ENCODE peak calls at places on chromosomes 3 and 15, in seven cellular contexts. One of them, this sample, is unnamed.

GRCh38 chr15:23422946-23423708 is 23.9 kb downstream of the GOLGA6L2 start:
- DNase-seq in NCI-H524: no peak
- DNase-seq in hypothalamus: no peak
- DNase-seq in left ventricle myocardium inferior: no peak
- DNase-seq in EL: peak
- DNase-seq in CD8-positive, alpha-beta T cell: no peak
- DNase-seq in stimulated activated CD4-positive, alpha-beta T cell treated with anti-CD3 and anti-CD28 coated beads, Interleukin-4, amount 100 ng/mL, for 48 hours: no peak
- DNase-seq in this sample: no peak

GRCh38 chr3:99484871-99485270 is 153.5 kb upstream of the COL8A1 start:
- DNase-seq in CD8-positive, alpha-beta T cell: no peak
- DNase-seq in stimulated activated CD4-positive, alpha-beta T cell treated with anti-CD3 and anti-CD28 coated beads, Interleukin-4, amount 100 ng/mL, for 48 hours: no peak
- DNase-seq in NCI-H524: no peak
- DNase-seq in EL: peak
- DNase-seq in left ventricle myocardium inferior: no peak
- DNase-seq in hypothalamus: no peak
- DNase-seq in this sample: no peak

GRCh38 chr15:71443538-71443937 is 328.3 kb downstream of the THSD4 start:
- DNase-seq in EL: peak
- DNase-seq in NCI-H524: peak
- DNase-seq in CD8-positive, alpha-beta T cell: peak
- DNase-seq in hypothalamus: peak
- DNase-seq in stimulated activated CD4-positive, alpha-beta T cell treated with anti-CD3 and anti-CD28 coated beads, Interleukin-4, amount 100 ng/mL, for 48 hours: peak
- DNase-seq in left ventricle myocardium inferior: peak
- DNase-seq in this sample: no peak

GRCh38 chr3:4601926-4602325 is 108.8 kb downstream of the ITPR1 start:
- DNase-seq in EL: no peak
- DNase-seq in CD8-positive, alpha-beta T cell: no peak
- DNase-seq in NCI-H524: no peak
- DNase-seq in hypothalamus: no peak
- DNase-seq in stimulated activated CD4-positive, alpha-beta T cell treated with anti-CD3 and anti-CD28 coated beads, Interleukin-4, amount 100 ng/mL, for 48 hours: no peak
- DNase-seq in left ventricle myocardium inferior: no peak
- DNase-seq in this sample: no peak

GRCh38 chr3:61564405-61565059 is 3.2 kb downstream of the PTPRG start:
- DNase-seq in stimulated activated CD4-positive, alpha-beta T cell treated with anti-CD3 and anti-CD28 coated beads, Interleukin-4, amount 100 ng/mL, for 48 hours: no peak
- DNase-seq in CD8-positive, alpha-beta T cell: no peak
- DNase-seq in EL: peak
- DNase-seq in hypothalamus: peak
- DNase-seq in NCI-H524: peak
- DNase-seq in left ventricle myocardium inferior: peak
- DNase-seq in this sample: peak

GRCh38 chr15:82062479-82062878 is 16.7 kb upstream of the MEX3B start:
- DNase-seq in left ventricle myocardium inferior: no peak
- DNase-seq in NCI-H524: no peak
- DNase-seq in stimulated activated CD4-positive, alpha-beta T cell treated with anti-CD3 and anti-CD28 coated beads, Interleukin-4, amount 100 ng/mL, for 48 hours: no peak
- DNase-seq in hypothalamus: no peak
- DNase-seq in CD8-positive, alpha-beta T cell: no peak
- DNase-seq in EL: no peak
- DNase-seq in this sample: no peak

GRCh38 chr3:195532858-195533257 is 10.3 kb downstream of the PPP1R2 start:
- DNase-seq in NCI-H524: no peak
- DNase-seq in CD8-positive, alpha-beta T cell: no peak
- DNase-seq in left ventricle myocardium inferior: no peak
- DNase-seq in stimulated activated CD4-positive, alpha-beta T cell treated with anti-CD3 and anti-CD28 coated beads, Interleukin-4, amount 100 ng/mL, for 48 hours: no peak
- DNase-seq in hypothalamus: no peak
- DNase-seq in EL: no peak
- DNase-seq in this sample: no peak

GRCh38 chr15:88834211-88834812 is 31.1 kb downstream of the ACAN start:
- DNase-seq in EL: peak
- DNase-seq in CD8-positive, alpha-beta T cell: peak
- DNase-seq in left ventricle myocardium inferior: peak
- DNase-seq in NCI-H524: no peak
- DNase-seq in hypothalamus: peak
- DNase-seq in stimulated activated CD4-positive, alpha-beta T cell treated with anti-CD3 and anti-CD28 coated beads, Interleukin-4, amount 100 ng/mL, for 48 hours: no peak
- DNase-seq in this sample: peak

GRCh38 chr15:93029613-93030429 is 59.2 kb downstream of the RGMA start:
- DNase-seq in EL: peak
- DNase-seq in stimulated activated CD4-positive, alpha-beta T cell treated with anti-CD3 and anti-CD28 coated beads, Interleukin-4, amount 100 ng/mL, for 48 hours: no peak
- DNase-seq in NCI-H524: no peak
- DNase-seq in hypothalamus: no peak
- DNase-seq in left ventricle myocardium inferior: no peak
- DNase-seq in CD8-positive, alpha-beta T cell: no peak
- DNase-seq in this sample: no peak

GRCh38 chr15:70100495-70101331 is 3.0 kb upstream of the TLE3 start:
- DNase-seq in left ventricle myocardium inferior: peak
- DNase-seq in EL: peak
- DNase-seq in CD8-positive, alpha-beta T cell: peak
- DNase-seq in stimulated activated CD4-positive, alpha-beta T cell treated with anti-CD3 and anti-CD28 coated beads, Interleukin-4, amount 100 ng/mL, for 48 hours: peak
- DNase-seq in hypothalamus: no peak
- DNase-seq in NCI-H524: peak
- DNase-seq in this sample: peak

GRCh38 chr3:192188218-192188835 is 539.0 kb downstream of the FGF12 start:
- DNase-seq in hypothalamus: peak
- DNase-seq in NCI-H524: peak
- DNase-seq in EL: peak
- DNase-seq in left ventricle myocardium inferior: peak
- DNase-seq in CD8-positive, alpha-beta T cell: peak
- DNase-seq in stimulated activated CD4-positive, alpha-beta T cell treated with anti-CD3 and anti-CD28 coated beads, Interleukin-4, amount 100 ng/mL, for 48 hours: peak
- DNase-seq in this sample: peak

GRCh38 chr3:64686446-64686908 is 1.3 kb downstream of the ADAMTS9 start:
- DNase-seq in NCI-H524: no peak
- DNase-seq in EL: peak
- DNase-seq in hypothalamus: no peak
- DNase-seq in left ventricle myocardium inferior: no peak
- DNase-seq in stimulated activated CD4-positive, alpha-beta T cell treated with anti-CD3 and anti-CD28 coated beads, Interleukin-4, amount 100 ng/mL, for 48 hours: no peak
- DNase-seq in CD8-positive, alpha-beta T cell: no peak
- DNase-seq in this sample: no peak

GRCh38 chr3:113264249-113264648 is 52.9 kb downstream of the BOC start:
- DNase-seq in NCI-H524: peak
- DNase-seq in left ventricle myocardium inferior: no peak
- DNase-seq in CD8-positive, alpha-beta T cell: no peak
- DNase-seq in hypothalamus: peak
- DNase-seq in EL: no peak
- DNase-seq in stimulated activated CD4-positive, alpha-beta T cell treated with anti-CD3 and anti-CD28 coated beads, Interleukin-4, amount 100 ng/mL, for 48 hours: no peak
- DNase-seq in this sample: no peak

GRCh38 chr15:80766275-80766674 is 12.9 kb upstream of the CEMIP start:
- DNase-seq in CD8-positive, alpha-beta T cell: no peak
- DNase-seq in NCI-H524: no peak
- DNase-seq in left ventricle myocardium inferior: no peak
- DNase-seq in EL: no peak
- DNase-seq in stimulated activated CD4-positive, alpha-beta T cell treated with anti-CD3 and anti-CD28 coated beads, Interleukin-4, amount 100 ng/mL, for 48 hours: no peak
- DNase-seq in hypothalamus: no peak
- DNase-seq in this sample: no peak

GRCh38 chr3:188416041-188416440 is 262.1 kb downstream of the LPP start:
- DNase-seq in NCI-H524: no peak
- DNase-seq in hypothalamus: no peak
- DNase-seq in CD8-positive, alpha-beta T cell: no peak
- DNase-seq in left ventricle myocardium inferior: no peak
- DNase-seq in stimulated activated CD4-positive, alpha-beta T cell treated with anti-CD3 and anti-CD28 coated beads, Interleukin-4, amount 100 ng/mL, for 48 hours: no peak
- DNase-seq in EL: peak
- DNase-seq in this sample: no peak

GRCh38 chr3:10517616-10518015 is 12.2 kb upstream of the ATP2B2 start:
- DNase-seq in stimulated activated CD4-positive, alpha-beta T cell treated with anti-CD3 and anti-CD28 coated beads, Interleukin-4, amount 100 ng/mL, for 48 hours: no peak
- DNase-seq in left ventricle myocardium inferior: no peak
- DNase-seq in EL: no peak
- DNase-seq in NCI-H524: no peak
- DNase-seq in hypothalamus: no peak
- DNase-seq in CD8-positive, alpha-beta T cell: peak
- DNase-seq in this sample: no peak

GRCh38 chr15:25242957-25243799 is 195.6 kb downstream of the UBE3A start:
- DNase-seq in stimulated activated CD4-positive, alpha-beta T cell treated with anti-CD3 and anti-CD28 coated beads, Interleukin-4, amount 100 ng/mL, for 48 hours: no peak
- DNase-seq in CD8-positive, alpha-beta T cell: no peak
- DNase-seq in left ventricle myocardium inferior: peak
- DNase-seq in EL: no peak
- DNase-seq in NCI-H524: no peak
- DNase-seq in hypothalamus: no peak
- DNase-seq in this sample: peak

GRCh38 chr15:88331291-88331690 is 74.8 kb upstream of the NTRK3 start:
- DNase-seq in NCI-H524: peak
- DNase-seq in CD8-positive, alpha-beta T cell: peak
- DNase-seq in hypothalamus: peak
- DNase-seq in EL: peak
- DNase-seq in left ventricle myocardium inferior: no peak
- DNase-seq in stimulated activated CD4-positive, alpha-beta T cell treated with anti-CD3 and anti-CD28 coated beads, Interleukin-4, amount 100 ng/mL, for 48 hours: peak
- DNase-seq in this sample: no peak

GRCh38 chr3:19065027-19065426 is 83.3 kb upstream of the KCNH8 start:
- DNase-seq in stimulated activated CD4-positive, alpha-beta T cell treated with anti-CD3 and anti-CD28 coated beads, Interleukin-4, amount 100 ng/mL, for 48 hours: no peak
- DNase-seq in CD8-positive, alpha-beta T cell: no peak
- DNase-seq in hypothalamus: peak
- DNase-seq in NCI-H524: no peak
- DNase-seq in EL: no peak
- DNase-seq in left ventricle myocardium inferior: no peak
- DNase-seq in this sample: no peak